ENCODE peak calls at places on chromosomes 3 and 15, in four cellular contexts. One of them, this sample, is unnamed.

GRCh38 chr3:181417748-181418147 is 294.0 kb upstream of the SOX2 start:
- DNase-seq in HepG2: no peak
- DNase-seq in GM12878: no peak
- DNase-seq in K562: no peak
- DNase-seq in this sample: no peak

GRCh38 chr15:76253851-76254440 is 57.3 kb downstream of the ETFA start:
- DNase-seq in HepG2: no peak
- DNase-seq in GM12878: no peak
- DNase-seq in K562: no peak
- DNase-seq in this sample: no peak

GRCh38 chr3:138439646-138440045 is 5.2 kb downstream of the ESYT3 start:
- DNase-seq in HepG2: no peak
- DNase-seq in GM12878: no peak
- DNase-seq in K562: no peak
- DNase-seq in this sample: no peak

GRCh38 chr15:79919749-79920511 is 23.1 kb upstream of the MTHFS start:
- DNase-seq in HepG2: no peak
- DNase-seq in GM12878: no peak
- DNase-seq in K562: no peak
- DNase-seq in this sample: no peak

GRCh38 chr3:176988795-176989194 is 208.5 kb downstream of the TBL1XR1 start:
- DNase-seq in HepG2: no peak
- DNase-seq in GM12878: no peak
- DNase-seq in K562: no peak
- DNase-seq in this sample: no peak

GRCh38 chr15:69225355-69226027 is 65.1 kb downstream of the GLCE start:
- DNase-seq in HepG2: peak
- DNase-seq in GM12878: no peak
- DNase-seq in K562: peak
- DNase-seq in this sample: no peak

GRCh38 chr3:159616234-159616825 is 372.3 kb upstream of the IL12A start:
- DNase-seq in HepG2: no peak
- DNase-seq in GM12878: no peak
- DNase-seq in K562: no peak
- DNase-seq in this sample: peak

GRCh38 chr3:132543016-132543739 is 53.9 kb upstream of the ACKR4 start:
- DNase-seq in HepG2: peak
- DNase-seq in GM12878: peak
- DNase-seq in K562: no peak
- DNase-seq in this sample: no peak

GRCh38 chr15:75054172-75054897 is 30.9 kb downstream of the PPCDC start:
- DNase-seq in HepG2: no peak
- DNase-seq in GM12878: no peak
- DNase-seq in K562: no peak
- DNase-seq in this sample: no peak

GRCh38 chr15:58532126-58532525 is 100.3 kb downstream of the LIPC start:
- DNase-seq in HepG2: no peak
- DNase-seq in GM12878: no peak
- DNase-seq in K562: no peak
- DNase-seq in this sample: no peak

GRCh38 chr3:113638910-113639309 is 57.5 kb downstream of the USF3 start:
- DNase-seq in HepG2: no peak
- DNase-seq in GM12878: no peak
- DNase-seq in K562: no peak
- DNase-seq in this sample: no peak

GRCh38 chr3:38334656-38335055 is 11.9 kb upstream of the XYLB start:
- DNase-seq in HepG2: no peak
- DNase-seq in GM12878: no peak
- DNase-seq in K562: no peak
- DNase-seq in this sample: no peak

GRCh38 chr3:108126348-108126747 is 35.5 kb upstream of the CD47 start:
- DNase-seq in HepG2: no peak
- DNase-seq in GM12878: no peak
- DNase-seq in K562: no peak
- DNase-seq in this sample: no peak

GRCh38 chr15:40911693-40912092 is 17.4 kb downstream of the VPS18 start:
- DNase-seq in HepG2: no peak
- DNase-seq in GM12878: no peak
- DNase-seq in K562: no peak
- DNase-seq in this sample: no peak

GRCh38 chr15:48645558-48646330 is at the start of gene FBN1:
- DNase-seq in HepG2: peak
- DNase-seq in GM12878: peak
- DNase-seq in K562: no peak
- DNase-seq in this sample: peak

GRCh38 chr15:25481208-25481862 is 42.5 kb upstream of the UBE3A start:
- DNase-seq in HepG2: no peak
- DNase-seq in GM12878: no peak
- DNase-seq in K562: no peak
- DNase-seq in this sample: peak

GRCh38 chr3:119340436-119340835 is 46.3 kb downstream of the ARHGAP31 start:
- DNase-seq in HepG2: no peak
- DNase-seq in GM12878: no peak
- DNase-seq in K562: no peak
- DNase-seq in this sample: no peak

GRCh38 chr3:119347036-119347435 is 52.9 kb downstream of the ARHGAP31 start:
- DNase-seq in HepG2: no peak
- DNase-seq in GM12878: no peak
- DNase-seq in K562: no peak
- DNase-seq in this sample: no peak

GRCh38 chr3:119342176-119342575 is 48.0 kb downstream of the ARHGAP31 start:
- DNase-seq in HepG2: no peak
- DNase-seq in GM12878: no peak
- DNase-seq in K562: no peak
- DNase-seq in this sample: no peak

GRCh38 chr3:119346076-119346496 is 51.9 kb downstream of the ARHGAP31 start:
- DNase-seq in HepG2: no peak
- DNase-seq in GM12878: no peak
- DNase-seq in K562: no peak
- DNase-seq in this sample: no peak

GRCh38 chr3:119343719-119344118 is 49.5 kb downstream of the ARHGAP31 start:
- DNase-seq in HepG2: no peak
- DNase-seq in GM12878: no peak
- DNase-seq in K562: no peak
- DNase-seq in this sample: no peak
- TF ChIP-seq NR2C2 in HepG2: no peak
- TF ChIP-seq NR2C2 in GM12878: no peak
- TF ChIP-seq NR2C2 in K562: no peak
- TF ChIP-seq NR2C2 in this sample: no peak

DNA sequence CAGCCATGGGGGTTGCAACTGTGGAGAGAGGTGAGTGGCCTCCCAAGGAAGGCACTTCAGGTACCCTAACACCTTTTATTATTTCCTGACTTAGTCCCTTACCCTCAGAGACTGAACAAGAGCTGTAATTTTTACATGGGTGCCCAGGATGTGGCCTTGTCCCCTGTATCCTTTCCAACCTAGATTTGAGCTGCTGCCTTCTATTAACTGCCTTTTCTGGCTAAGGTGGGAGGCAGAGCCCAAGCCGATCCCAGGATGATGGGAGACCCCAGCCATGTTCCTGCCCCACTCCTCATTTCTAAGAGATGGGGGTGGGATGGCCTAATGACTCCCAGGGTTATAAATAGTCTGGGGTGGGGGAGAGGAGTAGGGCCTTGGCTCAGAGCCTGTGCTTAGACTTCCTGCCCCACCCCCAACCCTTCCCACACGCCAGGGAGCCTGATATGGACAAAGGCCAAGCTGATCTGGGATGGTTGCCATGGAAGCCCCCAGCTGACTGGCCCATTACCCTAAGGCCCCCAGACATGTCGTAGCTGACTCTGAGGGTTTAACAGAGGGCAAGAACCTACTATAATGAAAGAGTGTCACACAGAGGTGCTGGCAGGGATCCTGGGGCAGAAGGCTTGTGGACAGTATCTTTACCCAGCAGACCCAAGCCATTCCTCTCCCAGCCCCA is 1.9 kb downstream of the KLHDC8B start:
- DNase-seq in HepG2: peak
- DNase-seq in GM12878: no peak
- DNase-seq in K562: peak
- DNase-seq in this sample: peak
- TF ChIP-seq NR2C2 in HepG2: no peak
- TF ChIP-seq NR2C2 in GM12878: no peak
- TF ChIP-seq NR2C2 in K562: no peak
- TF ChIP-seq NR2C2 in this sample: no peak

GRCh38 chr3:62876064-62876463 is 848 bp upstream of the CADPS start:
- DNase-seq in HepG2: peak
- DNase-seq in GM12878: no peak
- DNase-seq in K562: peak
- DNase-seq in this sample: peak
- TF ChIP-seq NR2C2 in HepG2: no peak
- TF ChIP-seq NR2C2 in GM12878: no peak
- TF ChIP-seq NR2C2 in K562: no peak
- TF ChIP-seq NR2C2 in this sample: no peak

GRCh38 chr15:73941871-73942635 is 15.8 kb downstream of the LOXL1 start:
- DNase-seq in HepG2: no peak
- DNase-seq in GM12878: no peak
- DNase-seq in K562: no peak
- DNase-seq in this sample: no peak

GRCh38 chr15:73941449-73941848 is 15.2 kb downstream of the LOXL1 start:
- DNase-seq in HepG2: no peak
- DNase-seq in GM12878: no peak
- DNase-seq in K562: no peak
- DNase-seq in this sample: no peak

GRCh38 chr15:73941044-73941443 is 14.8 kb downstream of the LOXL1 start:
- DNase-seq in HepG2: no peak
- DNase-seq in GM12878: no peak
- DNase-seq in K562: no peak
- DNase-seq in this sample: no peak

GRCh38 chr15:73939138-73939537 is 12.9 kb downstream of the LOXL1 start:
- DNase-seq in HepG2: no peak
- DNase-seq in GM12878: no peak
- DNase-seq in K562: no peak
- DNase-seq in this sample: no peak

GRCh38 chr15:73940061-73940981 is 14.1 kb downstream of the LOXL1 start:
- DNase-seq in HepG2: no peak
- DNase-seq in GM12878: no peak
- DNase-seq in K562: no peak
- DNase-seq in this sample: no peak
- TF ChIP-seq NR2C2 in HepG2: peak
- TF ChIP-seq NR2C2 in GM12878: no peak
- TF ChIP-seq NR2C2 in K562: no peak
- TF ChIP-seq NR2C2 in this sample: no peak

DNA sequence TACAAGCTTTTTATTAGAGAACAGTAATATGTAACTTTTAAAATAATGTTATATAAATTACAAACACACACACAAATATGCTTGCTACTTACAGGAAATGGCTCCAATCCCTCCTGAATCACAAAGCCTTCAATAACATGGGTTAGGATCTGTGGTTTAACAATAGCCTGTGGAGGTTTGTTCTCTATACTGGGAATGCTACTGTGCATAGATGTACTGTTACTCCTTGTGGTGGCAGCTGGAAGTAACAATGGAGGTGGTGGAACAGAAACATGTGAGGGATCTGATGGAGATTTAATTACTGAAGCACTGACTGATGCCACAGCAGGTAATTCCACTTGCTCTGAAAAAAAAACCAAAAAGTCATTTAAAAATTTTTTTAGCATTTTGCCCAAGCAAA is 64.4 kb downstream of the PHC3 start:
- DNase-seq in HepG2: peak
- DNase-seq in GM12878: no peak
- DNase-seq in K562: no peak
- DNase-seq in this sample: no peak
- TF ChIP-seq NR2C2 in HepG2: no peak
- TF ChIP-seq NR2C2 in GM12878: no peak
- TF ChIP-seq NR2C2 in K562: no peak
- TF ChIP-seq NR2C2 in this sample: no peak

GRCh38 chr15:22831473-22831872 is 7.0 kb upstream of the NIPA2 start:
- DNase-seq in HepG2: no peak
- DNase-seq in GM12878: no peak
- DNase-seq in K562: no peak
- DNase-seq in this sample: no peak
- TF ChIP-seq NR2C2 in HepG2: no peak
- TF ChIP-seq NR2C2 in GM12878: no peak
- TF ChIP-seq NR2C2 in K562: no peak
- TF ChIP-seq NR2C2 in this sample: no peak

This sample was measured in WTC11.